ENCODE peak calls at places on chromosomes 6 and 20, in seven cellular contexts. One of them, this sample, is unnamed.

GRCh38 chr6:113591896-113592827 is 265.0 kb upstream of the MARCKS start:
- DNase-seq in neuronal stem cell: no peak
- DNase-seq in heart right ventricle: peak; percentile 49
- DNase-seq in uterus: peak; percentile 26
- DNase-seq in transverse colon: peak; percentile 49
- DNase-seq in heart left ventricle: no peak
- DNase-seq in ovary: no peak
- DNase-seq in this sample: peak; percentile 79

GRCh38 chr6:155599571-155599970 is 143.9 kb upstream of the NOX3 start:
- DNase-seq in transverse colon: no peak
- DNase-seq in heart left ventricle: no peak
- DNase-seq in heart right ventricle: no peak
- DNase-seq in uterus: no peak
- DNase-seq in ovary: no peak
- DNase-seq in neuronal stem cell: peak; percentile 60
- DNase-seq in this sample: no peak

GRCh38 chr6:28606424-28607391 is 81.0 kb downstream of the GPX5 start:
- DNase-seq in transverse colon: no peak
- DNase-seq in neuronal stem cell: peak; percentile 57
- DNase-seq in uterus: no peak
- DNase-seq in heart left ventricle: peak; percentile 30
- DNase-seq in heart right ventricle: no peak
- DNase-seq in ovary: peak; percentile 21
- DNase-seq in this sample: no peak

GRCh38 chr6:40492126-40492525 is 95.0 kb downstream of the LRFN2 start:
- DNase-seq in transverse colon: no peak
- DNase-seq in heart left ventricle: no peak
- DNase-seq in neuronal stem cell: no peak
- DNase-seq in ovary: no peak
- DNase-seq in uterus: no peak
- DNase-seq in heart right ventricle: no peak
- DNase-seq in this sample: no peak

GRCh38 chr6:53119772-53120409 is 28.8 kb downstream of the GCM1 start:
- DNase-seq in heart left ventricle: no peak
- DNase-seq in neuronal stem cell: no peak
- DNase-seq in heart right ventricle: no peak
- DNase-seq in transverse colon: peak; percentile 20
- DNase-seq in ovary: no peak
- DNase-seq in uterus: no peak
- DNase-seq in this sample: peak; percentile 20

GRCh38 chr20:57384486-57384885 is 6.7 kb upstream of the RBM38 start:
- DNase-seq in uterus: no peak
- DNase-seq in heart right ventricle: no peak
- DNase-seq in heart left ventricle: no peak
- DNase-seq in ovary: no peak
- DNase-seq in neuronal stem cell: no peak
- DNase-seq in transverse colon: no peak
- DNase-seq in this sample: peak; percentile 76

GRCh38 chr6:72042088-72042487 is 155.7 kb downstream of the RIMS1 start:
- DNase-seq in neuronal stem cell: no peak
- DNase-seq in heart right ventricle: no peak
- DNase-seq in ovary: no peak
- DNase-seq in uterus: no peak
- DNase-seq in transverse colon: no peak
- DNase-seq in heart left ventricle: no peak
- DNase-seq in this sample: no peak

GRCh38 chr6:37135835-37136694 is 33.9 kb upstream of the PIM1 start:
- DNase-seq in neuronal stem cell: no peak
- DNase-seq in heart right ventricle: no peak
- DNase-seq in transverse colon: no peak
- DNase-seq in heart left ventricle: no peak
- DNase-seq in uterus: no peak
- DNase-seq in ovary: no peak
- DNase-seq in this sample: peak; percentile 57

GRCh38 chr6:40346241-40346640 is 240.9 kb downstream of the LRFN2 start:
- DNase-seq in neuronal stem cell: no peak
- DNase-seq in transverse colon: no peak
- DNase-seq in ovary: no peak
- DNase-seq in heart left ventricle: no peak
- DNase-seq in uterus: no peak
- DNase-seq in heart right ventricle: no peak
- DNase-seq in this sample: no peak

DNA sequence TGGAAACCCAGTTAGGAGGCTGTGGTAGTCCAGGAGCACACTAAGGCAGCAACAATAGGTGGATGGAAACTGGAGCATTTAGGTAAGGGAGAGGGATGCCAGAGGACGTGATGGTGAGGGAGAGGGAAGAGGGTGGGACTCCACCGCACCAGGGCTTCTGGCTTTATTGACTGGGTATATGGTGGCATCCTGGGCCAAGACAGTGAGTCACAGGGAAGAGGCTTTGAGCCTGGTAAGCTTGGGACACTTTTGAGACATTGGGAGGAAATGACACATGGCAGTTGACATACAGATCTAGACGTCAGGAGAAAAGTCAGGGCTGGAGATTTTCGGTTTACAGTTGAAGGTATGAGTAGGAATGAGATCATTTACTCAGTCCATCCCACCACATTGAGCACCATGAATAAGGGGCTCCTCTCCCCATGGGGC is 14.9 kb downstream of the NT5E start:
- DNase-seq in heart right ventricle: no peak
- DNase-seq in heart left ventricle: no peak
- DNase-seq in ovary: no peak
- DNase-seq in neuronal stem cell: no peak
- DNase-seq in transverse colon: no peak
- DNase-seq in uterus: no peak
- DNase-seq in this sample: no peak
- H3K36me3 ChIP-seq in heart right ventricle: no peaks in the 10 kb centered on the region
- H3K36me3 ChIP-seq in heart left ventricle: no peaks in the 10 kb centered on the region
- H3K36me3 ChIP-seq in ovary: no peaks in the 10 kb centered on the region
- H3K36me3 ChIP-seq in neuronal stem cell: no peaks in the 10 kb centered on the region
- H3K36me3 ChIP-seq in transverse colon: no peaks in the 10 kb centered on the region
- H3K36me3 ChIP-seq in uterus: no peaks in the 10 kb centered on the region
- H3K36me3 ChIP-seq in this sample: no peaks in the 10 kb centered on the region

DNA sequence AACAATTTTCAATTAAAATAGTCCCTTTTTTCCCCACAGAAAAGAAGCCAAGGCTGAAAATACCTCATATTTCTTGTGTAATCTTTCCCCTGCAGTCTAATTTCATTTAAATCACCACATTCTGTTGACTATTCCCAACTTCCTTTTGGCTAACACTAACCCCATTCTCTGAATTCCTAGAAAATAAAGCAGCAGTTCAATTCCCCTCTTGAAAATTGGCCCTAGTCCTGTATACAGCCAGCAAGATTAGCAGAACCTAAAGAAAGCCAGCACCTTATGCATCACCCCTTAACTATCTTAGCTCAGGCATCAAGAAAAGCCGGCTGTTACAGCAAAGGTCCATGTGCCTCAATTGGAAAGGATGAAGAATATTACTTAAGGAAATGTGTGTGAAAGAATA is 69.7 kb downstream of the MDN1 start:
- DNase-seq in neuronal stem cell: no peak
- DNase-seq in heart right ventricle: no peak
- DNase-seq in uterus: no peak
- DNase-seq in heart left ventricle: no peak
- DNase-seq in transverse colon: no peak
- DNase-seq in ovary: no peak
- DNase-seq in this sample: no peak
- H3K36me3 ChIP-seq in neuronal stem cell: peaks cover 21% of the 10 kb centered on the region
- H3K36me3 ChIP-seq in heart right ventricle: peaks cover 49% of the 10 kb centered on the region
- H3K36me3 ChIP-seq in uterus: no peaks in the 10 kb centered on the region
- H3K36me3 ChIP-seq in heart left ventricle: peaks cover 98% of the 10 kb centered on the region
- H3K36me3 ChIP-seq in transverse colon: no peaks in the 10 kb centered on the region
- H3K36me3 ChIP-seq in ovary: no peaks in the 10 kb centered on the region
- H3K36me3 ChIP-seq in this sample: no peaks in the 10 kb centered on the region

GRCh38 chr6:151015320-151015719 is 149.8 kb downstream of the MTHFD1L start:
- DNase-seq in transverse colon: no peak
- DNase-seq in heart left ventricle: no peak
- DNase-seq in ovary: no peak
- DNase-seq in uterus: no peak
- DNase-seq in heart right ventricle: no peak
- DNase-seq in neuronal stem cell: no peak
- DNase-seq in this sample: no peak
- H3K36me3 ChIP-seq in transverse colon: no peaks in the 10 kb centered on the region
- H3K36me3 ChIP-seq in heart left ventricle: no peaks in the 10 kb centered on the region
- H3K36me3 ChIP-seq in ovary: no peaks in the 10 kb centered on the region
- H3K36me3 ChIP-seq in uterus: no peaks in the 10 kb centered on the region
- H3K36me3 ChIP-seq in heart right ventricle: no peaks in the 10 kb centered on the region
- H3K36me3 ChIP-seq in neuronal stem cell: peaks cover 10% of the 10 kb centered on the region
- H3K36me3 ChIP-seq in this sample: no peaks in the 10 kb centered on the region

DNA sequence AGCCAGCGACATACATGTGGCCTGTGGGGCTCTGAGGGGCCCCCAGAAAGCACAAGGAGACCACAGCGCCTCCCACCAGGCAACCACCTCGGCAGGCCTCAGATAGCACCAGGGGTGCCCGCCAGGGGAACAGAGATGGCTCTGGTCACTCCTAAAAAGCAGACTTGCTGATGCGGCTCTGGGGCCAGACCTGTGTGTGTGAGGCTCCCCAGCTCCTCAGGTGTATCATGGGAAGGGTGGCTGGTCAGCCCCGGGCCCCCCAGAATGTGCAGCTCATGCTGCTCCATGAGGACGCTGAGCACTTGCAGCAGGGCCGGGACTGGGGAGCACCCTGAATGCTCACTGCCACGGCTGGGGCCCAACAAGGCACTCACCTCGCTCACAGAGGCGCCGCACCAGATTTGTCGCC is 60.2 kb downstream of the PYGB start:
- DNase-seq in ovary: peak; percentile 13
- DNase-seq in neuronal stem cell: no peak
- DNase-seq in uterus: no peak
- DNase-seq in heart right ventricle: no peak
- DNase-seq in transverse colon: no peak
- DNase-seq in heart left ventricle: no peak
- DNase-seq in this sample: no peak
- H3K36me3 ChIP-seq in ovary: no peaks in the 10 kb centered on the region
- H3K36me3 ChIP-seq in neuronal stem cell: peaks cover 16% of the 10 kb centered on the region
- H3K36me3 ChIP-seq in uterus: no peaks in the 10 kb centered on the region
- H3K36me3 ChIP-seq in heart right ventricle: no peaks in the 10 kb centered on the region
- H3K36me3 ChIP-seq in transverse colon: no peaks in the 10 kb centered on the region
- H3K36me3 ChIP-seq in heart left ventricle: peaks cover 23% of the 10 kb centered on the region
- H3K36me3 ChIP-seq in this sample: no peaks in the 10 kb centered on the region

DNA sequence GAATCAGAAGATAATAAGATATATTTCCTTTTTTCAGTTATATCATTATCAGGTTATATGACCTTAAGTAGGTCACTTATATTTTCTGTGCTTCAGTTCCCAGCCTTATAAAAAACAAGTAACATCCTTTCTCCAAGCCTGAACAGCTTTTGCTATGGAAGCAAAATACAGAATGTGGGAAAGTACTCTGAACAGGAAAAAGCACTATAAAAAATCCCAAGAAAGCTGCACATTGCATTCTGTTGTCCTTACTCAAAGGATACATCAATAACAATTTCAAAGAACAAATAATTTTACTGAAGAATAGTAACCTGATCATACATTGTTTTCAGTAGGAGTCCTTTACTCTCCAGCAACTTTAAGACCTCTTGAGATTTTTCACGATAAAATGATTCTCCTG is 56.4 kb downstream of the SLC35A1 start:
- DNase-seq in heart right ventricle: no peak
- DNase-seq in ovary: no peak
- DNase-seq in heart left ventricle: no peak
- DNase-seq in neuronal stem cell: no peak
- DNase-seq in uterus: no peak
- DNase-seq in transverse colon: no peak
- DNase-seq in this sample: no peak
- H3K36me3 ChIP-seq in heart right ventricle: peaks cover 15% of the 10 kb centered on the region
- H3K36me3 ChIP-seq in ovary: no peaks in the 10 kb centered on the region
- H3K36me3 ChIP-seq in heart left ventricle: peaks cover 64% of the 10 kb centered on the region
- H3K36me3 ChIP-seq in neuronal stem cell: peaks cover 4% of the 10 kb centered on the region
- H3K36me3 ChIP-seq in uterus: no peaks in the 10 kb centered on the region
- H3K36me3 ChIP-seq in transverse colon: no peaks in the 10 kb centered on the region
- H3K36me3 ChIP-seq in this sample: no peaks in the 10 kb centered on the region

GRCh38 chr20:400121-400450 is 8.0 kb upstream of the RBCK1 start:
- DNase-seq in heart left ventricle: no peak
- DNase-seq in heart right ventricle: no peak
- DNase-seq in transverse colon: no peak
- DNase-seq in ovary: no peak
- DNase-seq in neuronal stem cell: no peak
- DNase-seq in uterus: no peak
- DNase-seq in this sample: no peak

GRCh38 chr20:399182-399707 is 8.9 kb upstream of the RBCK1 start:
- DNase-seq in ovary: no peak
- DNase-seq in heart left ventricle: no peak
- DNase-seq in heart right ventricle: no peak
- DNase-seq in neuronal stem cell: no peak
- DNase-seq in uterus: no peak
- DNase-seq in transverse colon: no peak
- DNase-seq in this sample: no peak

GRCh38 chr20:397432-398237 is 10.5 kb upstream of the RBCK1 start:
- DNase-seq in uterus: no peak
- DNase-seq in transverse colon: no peak
- DNase-seq in ovary: no peak
- DNase-seq in neuronal stem cell: no peak
- DNase-seq in heart right ventricle: no peak
- DNase-seq in heart left ventricle: no peak
- DNase-seq in this sample: no peak

GRCh38 chr20:396619-397431 is 11.3 kb upstream of the RBCK1 start:
- DNase-seq in transverse colon: no peak
- DNase-seq in uterus: no peak
- DNase-seq in neuronal stem cell: no peak
- DNase-seq in ovary: no peak
- DNase-seq in heart right ventricle: no peak
- DNase-seq in heart left ventricle: no peak
- DNase-seq in this sample: no peak

DNA sequence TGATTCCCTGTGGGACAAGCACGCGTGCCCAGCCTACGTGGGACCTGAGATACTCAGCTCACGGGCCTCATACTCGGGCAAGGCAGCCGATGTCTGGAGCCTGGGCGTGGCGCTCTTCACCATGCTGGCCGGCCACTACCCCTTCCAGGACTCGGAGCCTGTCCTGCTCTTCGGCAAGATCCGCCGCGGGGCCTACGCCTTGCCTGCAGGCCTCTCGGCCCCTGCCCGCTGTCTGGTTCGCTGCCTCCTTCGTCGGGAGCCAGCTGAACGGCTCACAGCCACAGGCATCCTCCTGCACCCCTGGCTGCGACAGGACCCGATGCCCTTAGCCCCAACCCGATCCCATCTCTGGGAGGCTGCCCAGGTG is 11.9 kb upstream of the RBCK1 start:
- DNase-seq in heart left ventricle: no peak
- DNase-seq in ovary: no peak
- DNase-seq in transverse colon: no peak
- DNase-seq in heart right ventricle: no peak
- DNase-seq in neuronal stem cell: no peak
- DNase-seq in uterus: no peak
- DNase-seq in this sample: no peak
- H3K36me3 ChIP-seq in heart left ventricle: peaks cover 62% of the 10 kb centered on the region
- H3K36me3 ChIP-seq in ovary: no peaks in the 10 kb centered on the region
- H3K36me3 ChIP-seq in transverse colon: no peaks in the 10 kb centered on the region
- H3K36me3 ChIP-seq in heart right ventricle: peaks cover 18% of the 10 kb centered on the region
- H3K36me3 ChIP-seq in neuronal stem cell: peaks cover 5% of the 10 kb centered on the region
- H3K36me3 ChIP-seq in uterus: no peaks in the 10 kb centered on the region
- H3K36me3 ChIP-seq in this sample: peaks cover 11% of the 10 kb centered on the region

DNA sequence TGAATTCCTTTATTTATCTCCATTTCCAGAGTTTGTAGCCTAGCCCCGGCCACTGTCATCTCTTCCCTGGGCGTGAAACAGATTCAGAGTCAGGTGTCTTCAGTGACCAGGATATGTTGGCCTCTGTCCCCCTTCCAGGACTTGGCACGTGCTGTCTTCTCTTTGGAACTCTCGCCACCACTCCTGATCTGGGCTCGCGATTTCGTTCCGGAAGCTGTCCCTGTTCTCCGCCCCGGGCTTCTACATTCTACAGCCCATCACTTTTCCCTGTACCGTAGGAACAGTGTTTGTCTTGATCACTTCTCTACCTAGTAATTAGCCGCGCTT is 738 bp downstream of the GSS start:
- DNase-seq in transverse colon: peak; percentile 37
- DNase-seq in heart right ventricle: peak; percentile 50
- DNase-seq in uterus: no peak
- DNase-seq in ovary: no peak
- DNase-seq in heart left ventricle: peak; percentile 41
- DNase-seq in neuronal stem cell: no peak
- DNase-seq in this sample: peak; percentile 56
- H3K36me3 ChIP-seq in transverse colon: no peaks in the 10 kb centered on the region
- H3K36me3 ChIP-seq in heart right ventricle: no peaks in the 10 kb centered on the region
- H3K36me3 ChIP-seq in uterus: no peaks in the 10 kb centered on the region
- H3K36me3 ChIP-seq in ovary: no peaks in the 10 kb centered on the region
- H3K36me3 ChIP-seq in heart left ventricle: peaks cover 13% of the 10 kb centered on the region
- H3K36me3 ChIP-seq in neuronal stem cell: peaks cover 1% of the 10 kb centered on the region
- H3K36me3 ChIP-seq in this sample: no peaks in the 10 kb centered on the region